ENCODE peak calls at places on chromosomes 6 and 20, in seven cellular contexts. Q is neural progenitor cell, D is GM23248, J is GM23338, B is HCT116, N is PC-3, Y is hepatocyte. T is an unnamed sample.

GRCh38 chr6:77450924-77451323 is 12.4 kb downstream of the HTR1B start:
- DNase-seq in J (no peak), N (no peak), Y (no peak), Q (no peak), D (peak), B (no peak), T (no peak)

GRCh38 chr6:123518441-123519190 is 118.1 kb downstream of the TRDN start:
- DNase-seq in B (no peak), N (no peak), D (no peak), Q (peak), Y (no peak), J (no peak), T (no peak)

GRCh38 chr6:16238057-16238657 is at the start of gene GMPR:
- DNase-seq in Q (peak), J (peak), N (peak), B (peak), D (peak), Y (peak), T (no peak)

GRCh38 chr20:46468508-46468907 is 44.9 kb downstream of the ZNF334 start:
- DNase-seq in J (peak), B (no peak), Q (peak), N (no peak), Y (no peak), D (no peak), T (no peak)

GRCh38 chr20:61185841-61186601 is 66.0 kb upstream of the CDH4 start:
- DNase-seq in B (no peak), Y (peak), J (no peak), N (peak), Q (no peak), D (peak), T (no peak)

GRCh38 chr6:13338038-13338437 is 9.7 kb upstream of the TBC1D7 start:
- DNase-seq in D (no peak), Q (no peak), B (no peak), N (no peak), J (no peak), Y (no peak), T (no peak)

GRCh38 chr20:20837574-20838021 is 125.2 kb upstream of the RALGAPA2 start:
- DNase-seq in B (peak), Y (peak), Q (peak), D (peak), N (peak), J (peak), T (peak)

GRCh38 chr20:35603695-35604443 is 11.8 kb upstream of the SPAG4 start:
- DNase-seq in Y (no peak), Q (no peak), J (no peak), B (no peak), D (peak), N (no peak), T (no peak)

GRCh38 chr6:16539086-16539931 is 222.0 kb downstream of the ATXN1 start:
- DNase-seq in N (no peak), Y (no peak), B (peak), J (no peak), D (no peak), Q (no peak), T (no peak)

GRCh38 chr6:108714012-108714773 is 134.0 kb upstream of the ARMC2 start:
- DNase-seq in J (no peak), Y (no peak), N (no peak), Q (no peak), B (no peak), D (peak), T (no peak)

GRCh38 chr6:85771925-85772430 is 129.3 kb upstream of the SYNCRIP start:
- DNase-seq in D (no peak), Q (peak), Y (no peak), B (no peak), J (no peak), N (no peak), T (no peak)

GRCh38 chr20:32685541-32686529 is 12.1 kb upstream of the C20orf203 start:
- DNase-seq in Y (peak), N (no peak), Q (peak), J (no peak), B (no peak), D (peak), T (no peak)

GRCh38 chr20:43669332-43669731 is 2.4 kb downstream of the MYBL2 start:
- DNase-seq in B (no peak), Y (no peak), Q (no peak), D (peak), N (peak), J (no peak), T (peak)

GRCh38 chr20:17611540-17612286 is 41.8 kb downstream of the DSTN start:
- DNase-seq in B (peak), N (peak), Y (peak), D (peak), J (peak), Q (peak), T (peak)

GRCh38 chr6:22925920-22926587 is 356.7 kb downstream of the HDGFL1 start:
- DNase-seq in D (peak), Y (no peak), N (no peak), B (no peak), J (no peak), Q (no peak), T (no peak)

GRCh38 chr6:119119989-119120388 is 41.5 kb upstream of the FAM184A start:
- DNase-seq in Y (no peak), D (peak), B (no peak), Q (no peak), N (peak), J (no peak), T (no peak)

GRCh38 chr6:53761036-53761435 is 33.8 kb upstream of the LRRC1 start:
- DNase-seq in J (no peak), B (no peak), N (no peak), D (peak), Q (no peak), Y (no peak), T (no peak)

GRCh38 chr20:21607971-21608735 is 94.3 kb upstream of the NKX2-2 start:
- DNase-seq in J (no peak), B (no peak), D (no peak), Q (no peak), Y (no peak), N (peak), T (no peak)

GRCh38 chr6:142913511-142914047 is 31.4 kb downstream of the HIVEP2 start:
- DNase-seq in Y (no peak), B (no peak), N (no peak), Q (no peak), J (no peak), D (no peak), T (peak)

GRCh38 chr6:30590509-30590908 is 19.3 kb downstream of the ABCF1 start:
- DNase-seq in Q (no peak), J (no peak), N (no peak), Y (no peak), D (peak), B (no peak), T (no peak)

GRCh38 chr6:72741083-72741482 is 119.2 kb downstream of the KCNQ5 start:
- DNase-seq in Y (no peak), J (no peak), D (no peak), Q (no peak), B (no peak), N (no peak), T (no peak)

GRCh38 chr6:158142789-158143188 is 25.3 kb downstream of the SERAC1 start:
- DNase-seq in J (no peak), D (peak), Y (peak), Q (no peak), N (peak), B (no peak), T (no peak)

GRCh38 chr6:34235605-34236422 is 859 bp upstream of the HMGA1 start:
- DNase-seq in N (peak), Q (peak), D (peak), J (peak), Y (peak), B (no peak), T (peak)

GRCh38 chr6:158627168-158627939 is 17.2 kb downstream of the DYNLT1 start:
- DNase-seq in N (no peak), B (no peak), D (no peak), Y (no peak), J (no peak), Q (no peak), T (no peak)

GRCh38 chr6:130233332-130233731 is 10.6 kb upstream of the SAMD3 start:
- DNase-seq in Y (no peak), J (peak), N (no peak), D (peak), B (no peak), Q (peak), T (no peak)

GRCh38 chr6:2953098-2953497 is 18.3 kb downstream of the SERPINB6 start:
- DNase-seq in N (no peak), Y (no peak), D (no peak), Q (no peak), J (no peak), B (no peak), T (no peak)

GRCh38 chr20:25223179-25223661 is 24.7 kb upstream of the PYGB start:
- DNase-seq in Q (peak), D (peak), J (peak), N (peak), Y (peak), B (peak), T (peak)

GRCh38 chr6:137883400-137883888 is 16.4 kb downstream of the TNFAIP3 start:
- DNase-seq in B (no peak), Q (no peak), D (no peak), J (no peak), Y (no peak), N (no peak), T (no peak)

GRCh38 chr6:129638055-129639019 is 71.6 kb downstream of the ARHGAP18 start:
- DNase-seq in D (no peak), B (no peak), J (no peak), Y (peak), N (no peak), Q (no peak), T (no peak)

GRCh38 chr20:44810391-44811149 is at the start of gene RIMS4:
- DNase-seq in N (no peak), B (no peak), Q (peak), J (peak), Y (peak), D (peak), T (no peak)

GRCh38 chr6:33208089-33208967 is at the start of gene RING1:
- DNase-seq in B (no peak), D (peak), N (peak), J (peak), Y (peak), Q (peak), T (peak)

GRCh38 chr6:46221221-46221793 is 50.5 kb upstream of the ENPP5 start:
- DNase-seq in Q (peak), B (peak), N (peak), Y (peak), J (peak), D (peak), T (peak)

GRCh38 chr6:46222286-46222685 is 51.5 kb upstream of the ENPP5 start:
- DNase-seq in D (no peak), Q (no peak), Y (no peak), B (no peak), J (no peak), N (no peak), T (no peak)

GRCh38 chr6:46218457-46218856 is 47.7 kb upstream of the ENPP5 start:
- DNase-seq in Q (no peak), D (no peak), N (no peak), Y (no peak), B (no peak), J (no peak), T (no peak)

GRCh38 chr6:46219661-46220060 is 48.9 kb upstream of the ENPP5 start:
- DNase-seq in D (no peak), Q (no peak), Y (no peak), N (no peak), B (no peak), J (no peak), T (peak)

DNA sequence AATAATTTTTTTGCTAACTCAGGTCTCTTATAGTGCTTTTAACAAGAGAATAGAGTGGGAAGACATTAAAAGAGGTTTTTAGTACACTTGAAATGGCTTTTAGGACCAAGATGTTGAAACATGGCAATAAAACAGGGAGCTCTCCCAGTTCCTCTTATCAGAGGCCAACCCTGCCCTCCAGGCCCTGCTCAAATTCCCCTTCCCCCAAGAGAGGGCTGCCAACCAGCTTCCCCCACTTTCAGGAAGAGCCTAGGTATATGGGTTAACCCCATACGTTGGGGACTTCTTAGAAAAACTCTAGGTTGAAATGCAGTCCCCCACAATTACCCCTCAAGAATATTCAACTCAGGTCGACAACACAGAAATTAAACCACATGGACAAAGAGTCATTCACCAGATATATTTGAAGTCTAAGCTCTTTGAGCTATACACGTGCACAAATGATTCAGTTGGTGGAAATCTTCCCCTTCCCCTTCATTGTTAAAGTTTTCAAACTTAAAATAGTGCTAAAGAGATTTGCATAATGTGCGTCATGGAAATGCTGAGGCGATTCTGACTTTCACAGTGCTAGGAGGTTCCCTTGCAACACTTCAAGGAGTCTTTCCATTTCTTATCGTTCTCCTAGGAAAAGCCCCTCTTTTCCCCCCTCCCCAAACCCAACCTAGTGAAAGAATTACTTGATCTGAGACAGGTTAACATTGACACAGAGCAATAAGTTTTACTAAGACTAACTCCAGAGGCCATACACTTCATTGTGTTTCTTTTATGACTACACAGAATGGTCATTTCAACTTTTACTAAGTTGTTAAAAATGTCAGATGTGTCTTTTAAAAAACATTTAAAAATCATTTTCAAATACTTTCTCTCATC is 49.8 kb upstream of the ENPP5 start:
- DNase-seq in Y (no peak), D (no peak), J (no peak), B (no peak), Q (no peak), N (no peak), T (peak)
- TF ChIP-seq EZH2phosphoT487 in Y (no peak), D (no peak), J (no peak), B (no peak), Q (no peak), N (no peak), T (no peak)

GRCh38 chr6:37983720-37984501 is 164.4 kb downstream of the ZFAND3 start:
- DNase-seq in N (no peak), J (no peak), Y (no peak), B (no peak), Q (no peak), D (no peak), T (no peak)
- TF ChIP-seq EZH2phosphoT487 in N (no peak), J (no peak), Y (no peak), B (no peak), Q (no peak), D (no peak), T (no peak)

GRCh38 chr6:26569433-26569764 is 27.4 kb upstream of the ABT1 start:
- DNase-seq in Q (no peak), N (no peak), D (no peak), B (no peak), Y (no peak), J (no peak), T (no peak)
- TF ChIP-seq EZH2phosphoT487 in Q (no peak), N (no peak), D (no peak), B (no peak), Y (no peak), J (no peak), T (no peak)

GRCh38 chr20:23224806-23225205 is 125.8 kb upstream of the NXT1 start:
- DNase-seq in B (no peak), D (no peak), N (no peak), J (no peak), Q (no peak), Y (no peak), T (no peak)

GRCh38 chr20:23223908-23224307 is 126.7 kb upstream of the NXT1 start:
- DNase-seq in J (no peak), Q (no peak), D (no peak), N (no peak), Y (no peak), B (no peak), T (no peak)

GRCh38 chr20:23227274-23227673 is 123.3 kb upstream of the NXT1 start:
- DNase-seq in Q (no peak), B (no peak), J (no peak), Y (no peak), N (no peak), D (no peak), T (no peak)

GRCh38 chr20:23226612-23227265 is 123.9 kb upstream of the NXT1 start:
- DNase-seq in B (no peak), N (no peak), D (no peak), Y (no peak), J (no peak), Q (no peak), T (no peak)

DNA sequence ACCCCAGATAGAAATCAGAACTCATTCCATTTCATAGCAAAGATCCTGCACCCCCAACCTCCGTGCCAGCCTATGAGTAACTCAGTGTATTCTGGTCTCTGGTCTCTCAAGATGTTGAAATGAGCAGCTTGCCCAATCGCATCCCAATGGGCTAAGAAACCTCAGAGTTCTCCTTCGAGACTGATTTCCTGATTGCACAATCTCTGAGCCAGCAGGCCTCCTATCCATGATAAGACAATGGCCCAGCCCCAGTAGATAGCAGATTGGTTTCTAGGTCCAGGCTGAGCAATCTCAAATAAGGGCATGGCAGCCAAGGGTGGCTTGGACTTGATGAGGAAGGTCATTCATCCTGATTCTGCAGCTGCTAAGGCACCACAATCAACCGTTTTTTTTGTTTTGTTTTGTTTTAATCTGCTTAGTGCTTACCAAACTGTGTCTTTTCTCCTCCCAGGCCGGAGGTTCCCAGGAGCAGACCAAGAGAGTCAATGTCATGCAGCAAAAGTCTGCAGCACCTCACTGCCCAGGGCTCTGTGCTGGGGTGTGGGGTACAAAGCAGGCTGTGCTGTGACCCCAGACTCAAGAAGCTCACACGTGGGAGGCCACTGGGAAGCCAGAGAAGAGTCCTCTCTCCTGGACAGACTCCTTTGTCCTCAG is 125.1 kb upstream of the NXT1 start:
- DNase-seq in Q (no peak), J (no peak), Y (peak), B (no peak), D (peak), N (no peak), T (no peak)
- TF ChIP-seq EZH2phosphoT487 in Q (no peak), J (no peak), Y (no peak), B (no peak), D (no peak), N (no peak), T (no peak)

T was measured in OCI-LY7.